ENCODE peak calls at places on chromosomes 5 and 9, in seven cellular contexts. A is CD8-positive, alpha-beta T cell; I is Panc1; U is cardiac muscle cell; Q is suprapubic skin; N is neural progenitor cell; T is uterus. P is an unnamed sample.

GRCh38 chr5:145341842-145342241 is 493.3 kb downstream of the PRELID2 start:
- DNase-seq in A (no peak), I (no peak), U (no peak), Q (no peak), N (no peak), T (no peak), P (no peak)

GRCh38 chr5:35598707-35599370 is 18.8 kb upstream of the SPEF2 start:
- DNase-seq in A (no peak), I (no peak), U (peak; percentile 12), Q (no peak), N (peak; percentile 31), T (no peak), P (no peak)

GRCh38 chr5:179827684-179828083 is 7.0 kb downstream of the SQSTM1 start:
- DNase-seq in A (peak; percentile 33), I (no peak), U (no peak), Q (no peak), N (no peak), T (peak; percentile 52), P (no peak)

GRCh38 chr5:116216246-116216645 is 131.4 kb downstream of the COMMD10 start:
- DNase-seq in A (no peak), I (no peak), U (no peak), Q (no peak), N (no peak), T (no peak), P (no peak)

GRCh38 chr5:102561894-102562760 is 63.3 kb upstream of the SLCO6A1 start:
- DNase-seq in A (no peak), I (no peak), U (no peak), Q (no peak), N (peak; percentile 67), T (no peak), P (no peak)

GRCh38 chr9:113620377-113621161 is 157.0 kb downstream of the RGS3 start:
- DNase-seq in A (no peak), I (peak; percentile 20), U (peak; percentile 82), Q (peak; percentile 89), N (peak; percentile 48), T (peak; percentile 88), P (peak; percentile 86)

GRCh38 chr5:132407970-132408369 is 38.5 kb downstream of the SLC22A5 start:
- DNase-seq in A (no peak), I (no peak), U (no peak), Q (no peak), N (no peak), T (no peak), P (no peak)

GRCh38 chr5:174903333-174903732 is 179.0 kb downstream of the MSX2 start:
- DNase-seq in A (no peak), I (no peak), U (no peak), Q (no peak), N (no peak), T (no peak), P (no peak)

GRCh38 chr5:33675958-33676464 is 215.8 kb downstream of the ADAMTS12 start:
- DNase-seq in A (no peak), I (no peak), U (no peak), Q (no peak), N (no peak), T (no peak), P (no peak)

GRCh38 chr9:117783828-117784227 is 79.6 kb downstream of the TLR4 start:
- DNase-seq in A (no peak), I (no peak), U (no peak), Q (no peak), N (no peak), T (no peak), P (no peak)

GRCh38 chr9:14433293-14433818 is 119.4 kb upstream of the NFIB start:
- DNase-seq in A (no peak), I (no peak), U (no peak), Q (no peak), N (no peak), T (no peak), P (no peak)
- H3K27me3 ChIP-seq in A (no peaks in the 10 kb centered on the region), I (no peaks in the 10 kb centered on the region), U (no peaks in the 10 kb centered on the region), Q (no peaks in the 10 kb centered on the region), N (no peaks in the 10 kb centered on the region), T (no peaks in the 10 kb centered on the region), P (no peaks in the 10 kb centered on the region)

GRCh38 chr9:123863164-123863855 is 66.6 kb downstream of the DENND1A start:
- DNase-seq in A (no peak), I (no peak), U (no peak), Q (no peak), N (peak; percentile 51), T (no peak), P (no peak)

GRCh38 chr9:123864291-123864690 is 65.6 kb downstream of the DENND1A start:
- DNase-seq in A (no peak), I (no peak), U (no peak), Q (no peak), N (peak; percentile 54), T (no peak), P (no peak)

GRCh38 chr9:123866497-123866896 is 63.4 kb downstream of the DENND1A start:
- DNase-seq in A (no peak), I (no peak), U (no peak), Q (no peak), N (no peak), T (no peak), P (no peak)

GRCh38 chr9:123867034-123867433 is 62.9 kb downstream of the DENND1A start:
- DNase-seq in A (no peak), I (no peak), U (no peak), Q (no peak), N (no peak), T (no peak), P (no peak)

DNA sequence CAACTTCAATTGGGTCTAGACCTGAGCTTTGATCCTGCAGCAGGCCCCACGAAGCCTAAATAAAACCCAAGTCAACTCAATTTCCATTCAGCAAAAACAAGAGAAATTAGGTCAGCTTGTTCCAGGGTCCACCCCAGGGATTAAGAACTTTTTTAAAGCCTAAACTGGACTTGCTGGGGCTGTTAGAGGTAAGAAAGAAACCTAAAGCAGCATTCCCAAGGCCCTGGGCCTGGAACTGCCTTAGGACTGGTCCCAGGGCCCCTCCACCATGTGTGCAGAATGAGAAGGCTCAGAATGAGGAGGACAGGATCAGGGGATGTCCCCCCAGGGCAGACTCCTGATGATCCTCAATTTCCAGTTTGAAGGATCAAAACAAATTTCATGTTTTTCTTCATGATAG is 64.7 kb downstream of the DENND1A start:
- DNase-seq in A (no peak), I (no peak), U (no peak), Q (no peak), N (peak; percentile 32), T (no peak), P (no peak)
- H3K4me1 ChIP-seq in A (peaks cover 26% of the 10 kb centered on the region), I (no peaks in the 10 kb centered on the region), U (peaks cover 27% of the 10 kb centered on the region), Q (peaks cover 10% of the 10 kb centered on the region), N (peaks cover 82% of the 10 kb centered on the region), T (peaks cover 3% of the 10 kb centered on the region), P (no peaks in the 10 kb centered on the region)

DNA sequence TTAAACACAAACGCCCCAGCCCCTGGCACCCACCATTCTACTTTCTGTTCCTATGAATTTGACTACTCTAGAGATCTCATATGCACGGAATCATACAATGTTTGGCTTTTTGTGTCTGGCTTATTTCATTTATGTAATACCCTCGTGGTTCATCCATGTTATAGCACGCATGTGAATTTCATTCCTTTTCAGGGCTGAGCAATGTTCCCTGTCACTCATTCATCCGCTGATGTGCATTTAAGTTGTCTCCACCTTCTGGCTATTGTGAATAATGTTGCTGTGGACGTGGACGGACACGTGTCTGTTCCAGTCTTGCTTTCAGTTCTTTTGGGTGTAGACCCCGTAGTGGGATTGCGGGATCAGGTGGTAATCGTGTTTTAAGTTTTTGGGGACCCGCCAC is 79.9 kb upstream of the BARHL1 start:
- DNase-seq in A (no peak), I (no peak), U (no peak), Q (no peak), N (no peak), T (no peak), P (no peak)
- H3K27me3 ChIP-seq in A (peaks cover 2% of the 10 kb centered on the region), I (no peaks in the 10 kb centered on the region), U (peaks cover 5% of the 10 kb centered on the region), Q (peaks cover 69% of the 10 kb centered on the region), N (peaks cover 5% of the 10 kb centered on the region), T (no peaks in the 10 kb centered on the region), P (peaks cover 21% of the 10 kb centered on the region)

DNA sequence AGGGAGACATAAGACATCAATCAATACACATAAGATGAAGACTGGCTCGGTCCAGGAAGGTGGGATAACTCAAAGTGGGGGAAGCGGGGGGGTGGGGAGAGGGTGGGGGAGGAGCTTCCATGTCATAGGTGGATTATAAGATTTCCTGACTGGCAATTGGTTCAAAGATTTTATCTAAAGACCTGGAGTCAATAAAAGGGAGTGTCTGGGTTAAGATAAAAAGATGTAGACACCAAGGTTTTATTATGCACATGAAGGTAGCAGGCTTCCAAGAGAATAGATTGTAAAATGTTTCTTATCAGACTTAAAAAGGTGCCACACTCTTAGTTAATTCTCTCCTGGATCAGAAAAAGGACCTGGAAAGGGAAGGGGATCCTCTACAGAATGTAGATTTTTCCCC is 25.6 kb upstream of the OTULINL start:
- DNase-seq in A (no peak), I (no peak), U (no peak), Q (no peak), N (no peak), T (no peak), P (no peak)
- H3K4me1 ChIP-seq in A (peaks cover 28% of the 10 kb centered on the region), I (no peaks in the 10 kb centered on the region), U (no peaks in the 10 kb centered on the region), Q (peaks cover 4% of the 10 kb centered on the region), N (peaks cover 5% of the 10 kb centered on the region), T (no peaks in the 10 kb centered on the region), P (no peaks in the 10 kb centered on the region)

GRCh38 chr5:2627867-2628266 is 123.6 kb downstream of the IRX2 start:
- DNase-seq in A (no peak), I (no peak), U (no peak), Q (no peak), N (no peak), T (no peak), P (no peak)
- H3K27me3 ChIP-seq in A (no peaks in the 10 kb centered on the region), I (peaks cover 10% of the 10 kb centered on the region), U (no peaks in the 10 kb centered on the region), Q (peaks cover 5% of the 10 kb centered on the region), N (no peaks in the 10 kb centered on the region), T (no peaks in the 10 kb centered on the region), P (no peaks in the 10 kb centered on the region)

GRCh38 chr5:154608531-154609011 is 130.5 kb upstream of the HAND1 start:
- DNase-seq in A (no peak), I (no peak), U (peak; percentile 44), Q (no peak), N (peak; percentile 57), T (no peak), P (no peak)

GRCh38 chr5:154606675-154607321 is 128.8 kb upstream of the HAND1 start:
- DNase-seq in A (no peak), I (no peak), U (no peak), Q (no peak), N (no peak), T (no peak), P (no peak)

GRCh38 chr5:154606246-154606645 is 128.2 kb upstream of the HAND1 start:
- DNase-seq in A (no peak), I (no peak), U (no peak), Q (no peak), N (no peak), T (no peak), P (no peak)

GRCh38 chr5:154610321-154611154 is 132.5 kb upstream of the HAND1 start:
- DNase-seq in A (peak; percentile 42), I (peak; percentile 57), U (peak; percentile 91), Q (peak; percentile 77), N (peak; percentile 92), T (peak; percentile 17), P (peak; percentile 69)

DNA sequence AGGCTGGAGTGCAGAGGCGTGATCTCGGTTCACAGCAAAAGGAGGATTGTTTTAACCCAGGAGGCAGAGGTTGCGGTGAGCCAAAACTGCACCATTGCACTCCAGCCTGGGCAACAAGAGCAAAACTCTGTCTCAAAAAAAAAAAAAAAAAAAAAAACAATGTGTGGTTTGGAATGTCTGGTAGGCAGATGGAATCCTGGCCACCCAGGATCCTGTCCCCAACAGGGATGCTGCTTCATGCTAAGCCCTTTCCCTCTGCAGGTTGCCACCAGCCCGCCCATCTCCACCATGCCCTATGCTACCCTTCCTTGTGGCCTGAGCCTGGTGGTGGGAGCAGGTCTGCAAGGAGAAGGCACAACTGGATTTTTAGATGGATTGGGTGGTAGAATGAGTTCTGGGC is 129.7 kb upstream of the HAND1 start:
- DNase-seq in A (no peak), I (no peak), U (no peak), Q (no peak), N (peak; percentile 38), T (no peak), P (no peak)
- H3K4me1 ChIP-seq in A (peaks cover 9% of the 10 kb centered on the region), I (peaks cover 13% of the 10 kb centered on the region), U (peaks cover 23% of the 10 kb centered on the region), Q (peaks cover 28% of the 10 kb centered on the region), N (peaks cover 28% of the 10 kb centered on the region), T (peaks cover 9% of the 10 kb centered on the region), P (no peaks in the 10 kb centered on the region)

P was measured in breast epithelium.